ENCODE peak calls at places on chromosomes 1 and 21, in six cellular contexts. One of them, this sample, is unnamed.

GRCh38 chr1:40755052-40755451 is 28.5 kb upstream of the KCNQ4 start:
- DNase-seq in tibial nerve: no peak
- DNase-seq in AG09309: no peak
- DNase-seq in lower lobe of right lung: no peak
- DNase-seq in CD4-positive, alpha-beta T cell: no peak
- DNase-seq in adrenal gland: peak; percentile 75
- DNase-seq in this sample: no peak

GRCh38 chr1:77405186-77405585 is 123.4 kb downstream of the AK5 start:
- DNase-seq in tibial nerve: no peak
- DNase-seq in AG09309: no peak
- DNase-seq in lower lobe of right lung: no peak
- DNase-seq in CD4-positive, alpha-beta T cell: no peak
- DNase-seq in adrenal gland: no peak
- DNase-seq in this sample: no peak

GRCh38 chr1:225945564-225945963 is 4.5 kb upstream of the LEFTY2 start:
- DNase-seq in tibial nerve: no peak
- DNase-seq in AG09309: no peak
- DNase-seq in lower lobe of right lung: no peak
- DNase-seq in CD4-positive, alpha-beta T cell: no peak
- DNase-seq in adrenal gland: no peak
- DNase-seq in this sample: no peak

GRCh38 chr1:46169811-46170454 is 5.0 kb upstream of the TSPAN1 start:
- DNase-seq in tibial nerve: no peak
- DNase-seq in AG09309: no peak
- DNase-seq in lower lobe of right lung: no peak
- DNase-seq in CD4-positive, alpha-beta T cell: no peak
- DNase-seq in adrenal gland: no peak
- DNase-seq in this sample: no peak

GRCh38 chr1:46562498-46562897 is 11.1 kb upstream of the KNCN start:
- DNase-seq in tibial nerve: no peak
- DNase-seq in AG09309: no peak
- DNase-seq in lower lobe of right lung: no peak
- DNase-seq in CD4-positive, alpha-beta T cell: no peak
- DNase-seq in adrenal gland: no peak
- DNase-seq in this sample: no peak

GRCh38 chr21:42438316-42439205 is 34.9 kb downstream of the UBASH3A start:
- DNase-seq in tibial nerve: no peak
- DNase-seq in AG09309: no peak
- DNase-seq in lower lobe of right lung: no peak
- DNase-seq in CD4-positive, alpha-beta T cell: no peak
- DNase-seq in adrenal gland: no peak
- DNase-seq in this sample: no peak

GRCh38 chr21:25709684-25710265 is 24.9 kb downstream of the ATP5PF start:
- DNase-seq in tibial nerve: no peak
- DNase-seq in AG09309: no peak
- DNase-seq in lower lobe of right lung: no peak
- DNase-seq in CD4-positive, alpha-beta T cell: no peak
- DNase-seq in adrenal gland: no peak
- DNase-seq in this sample: no peak

GRCh38 chr1:35544976-35545375 is 12.2 kb downstream of the KIAA0319L start:
- DNase-seq in tibial nerve: no peak
- DNase-seq in AG09309: no peak
- DNase-seq in lower lobe of right lung: no peak
- DNase-seq in CD4-positive, alpha-beta T cell: peak; percentile 55
- DNase-seq in adrenal gland: peak; percentile 86
- DNase-seq in this sample: peak; percentile 29

GRCh38 chr1:10696977-10697376 is 99.5 kb downstream of the CASZ1 start:
- DNase-seq in tibial nerve: no peak
- DNase-seq in AG09309: no peak
- DNase-seq in lower lobe of right lung: no peak
- DNase-seq in CD4-positive, alpha-beta T cell: no peak
- DNase-seq in adrenal gland: peak; percentile 83
- DNase-seq in this sample: no peak

GRCh38 chr1:231417503-231417902 is 4.6 kb downstream of the EGLN1 start:
- DNase-seq in tibial nerve: no peak
- DNase-seq in AG09309: no peak
- DNase-seq in lower lobe of right lung: no peak
- DNase-seq in CD4-positive, alpha-beta T cell: no peak
- DNase-seq in adrenal gland: no peak
- DNase-seq in this sample: no peak

GRCh38 chr1:231418101-231418740 is 3.9 kb downstream of the EGLN1 start:
- DNase-seq in tibial nerve: no peak
- DNase-seq in AG09309: no peak
- DNase-seq in lower lobe of right lung: no peak
- DNase-seq in CD4-positive, alpha-beta T cell: no peak
- DNase-seq in adrenal gland: no peak
- DNase-seq in this sample: no peak

GRCh38 chr1:231419738-231420298 is 2.3 kb downstream of the EGLN1 start:
- DNase-seq in tibial nerve: no peak
- DNase-seq in AG09309: no peak
- DNase-seq in lower lobe of right lung: no peak
- DNase-seq in CD4-positive, alpha-beta T cell: no peak
- DNase-seq in adrenal gland: no peak
- DNase-seq in this sample: no peak

GRCh38 chr1:231419147-231419546 is 2.9 kb downstream of the EGLN1 start:
- DNase-seq in tibial nerve: no peak
- DNase-seq in AG09309: no peak
- DNase-seq in lower lobe of right lung: no peak
- DNase-seq in CD4-positive, alpha-beta T cell: no peak
- DNase-seq in adrenal gland: no peak
- DNase-seq in this sample: no peak

DNA sequence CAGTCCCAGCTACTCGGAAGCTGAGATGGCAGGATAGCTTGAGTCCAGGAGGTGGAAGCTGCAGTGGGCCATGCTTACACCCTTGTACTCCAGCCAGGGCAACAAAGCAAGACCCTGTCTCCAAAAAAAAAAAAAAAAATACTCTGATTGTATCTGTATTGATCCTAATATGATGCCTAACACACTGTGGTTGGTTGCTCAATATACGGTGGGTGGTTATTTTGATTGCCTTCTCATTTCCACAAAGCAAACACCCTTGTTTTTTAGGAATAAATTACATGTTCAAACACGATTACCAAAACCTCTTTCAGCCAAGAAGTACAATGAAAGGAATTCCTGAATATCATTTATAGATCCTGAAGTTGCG is 3.4 kb downstream of the EGLN1 start:
- DNase-seq in tibial nerve: no peak
- DNase-seq in AG09309: no peak
- DNase-seq in lower lobe of right lung: no peak
- DNase-seq in CD4-positive, alpha-beta T cell: no peak
- DNase-seq in adrenal gland: no peak
- DNase-seq in this sample: no peak
- TF ChIP-seq CTCF in tibial nerve: no peak
- TF ChIP-seq CTCF in AG09309: no peak
- TF ChIP-seq CTCF in lower lobe of right lung: no peak
- TF ChIP-seq CTCF in CD4-positive, alpha-beta T cell: no peak
- TF ChIP-seq CTCF in adrenal gland: no peak
- TF ChIP-seq CTCF in this sample: no peak

DNA sequence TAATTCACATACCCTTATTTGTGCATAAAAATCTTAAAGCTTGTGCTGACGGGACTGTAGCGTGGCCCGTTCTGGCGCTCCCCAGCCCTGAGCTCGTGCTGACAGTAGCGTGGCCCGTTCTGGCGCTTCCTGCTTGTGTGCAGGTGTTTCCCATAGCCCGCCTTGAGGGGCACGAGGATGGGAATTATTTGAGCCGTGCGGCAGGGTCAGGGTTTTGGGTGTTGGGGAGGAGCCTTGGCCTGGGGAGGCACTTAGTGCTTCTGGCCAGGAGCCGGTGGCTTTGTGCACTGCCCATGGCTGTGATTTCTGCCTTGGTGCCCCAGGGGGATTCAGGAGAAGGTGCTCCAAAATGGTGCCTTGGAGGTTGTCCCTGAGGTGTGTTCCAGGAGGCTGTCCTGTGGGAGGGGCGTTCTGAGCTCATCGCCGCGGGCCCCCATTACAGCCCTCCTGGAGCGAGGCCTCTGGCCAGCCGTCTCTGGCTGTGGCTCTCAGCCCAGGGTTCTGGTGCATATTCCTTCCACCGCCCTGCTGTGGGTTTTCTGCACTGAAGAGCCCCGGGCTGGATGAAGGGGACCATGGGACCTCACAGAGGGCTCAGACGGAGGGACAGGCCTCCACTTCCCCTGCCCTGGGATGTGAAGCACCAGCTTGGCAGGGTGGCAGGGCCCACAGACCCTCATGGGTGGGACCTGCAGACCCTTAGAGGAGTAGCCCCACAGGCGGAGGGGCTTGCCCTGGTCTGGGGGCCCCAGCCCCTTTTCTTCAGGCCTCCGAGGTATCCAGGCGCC is 6.6 kb downstream of the SLX9 start:
- DNase-seq in tibial nerve: no peak
- DNase-seq in AG09309: no peak
- DNase-seq in lower lobe of right lung: peak; percentile 42
- DNase-seq in CD4-positive, alpha-beta T cell: no peak
- DNase-seq in adrenal gland: no peak
- DNase-seq in this sample: no peak
- TF ChIP-seq CTCF in tibial nerve: no peak
- TF ChIP-seq CTCF in AG09309: no peak
- TF ChIP-seq CTCF in lower lobe of right lung: no peak
- TF ChIP-seq CTCF in CD4-positive, alpha-beta T cell: no peak
- TF ChIP-seq CTCF in adrenal gland: no peak
- TF ChIP-seq CTCF in this sample: no peak

GRCh38 chr1:171849245-171849898 is 8.1 kb downstream of the DNM3 start:
- DNase-seq in tibial nerve: no peak
- DNase-seq in AG09309: no peak
- DNase-seq in lower lobe of right lung: no peak
- DNase-seq in CD4-positive, alpha-beta T cell: no peak
- DNase-seq in adrenal gland: no peak
- DNase-seq in this sample: no peak

GRCh38 chr1:171852273-171852672 is 11.0 kb downstream of the DNM3 start:
- DNase-seq in tibial nerve: no peak
- DNase-seq in AG09309: no peak
- DNase-seq in lower lobe of right lung: no peak
- DNase-seq in CD4-positive, alpha-beta T cell: no peak
- DNase-seq in adrenal gland: no peak
- DNase-seq in this sample: no peak

GRCh38 chr1:171845998-171846397 is 4.7 kb downstream of the DNM3 start:
- DNase-seq in tibial nerve: no peak
- DNase-seq in AG09309: no peak
- DNase-seq in lower lobe of right lung: no peak
- DNase-seq in CD4-positive, alpha-beta T cell: no peak
- DNase-seq in adrenal gland: no peak
- DNase-seq in this sample: no peak

DNA sequence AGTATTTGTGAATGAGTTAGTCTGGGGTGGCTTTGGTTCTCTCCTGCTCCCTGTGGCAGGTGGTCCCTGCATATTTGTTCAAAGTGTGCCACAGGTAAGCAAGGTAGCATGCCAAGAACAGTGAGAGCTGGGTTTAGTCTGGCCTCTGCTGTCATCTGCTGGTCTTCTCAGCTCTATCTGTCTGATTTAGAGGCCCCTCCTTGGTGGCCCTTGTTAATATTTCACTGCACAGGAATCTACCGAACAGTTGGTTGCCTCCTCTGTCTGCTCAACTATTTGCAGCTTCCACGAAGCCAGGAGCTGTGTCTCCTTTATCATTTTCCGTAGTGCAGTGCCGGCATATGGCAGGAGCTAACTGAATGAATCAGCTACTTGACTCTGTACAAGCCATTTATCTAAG is 9.7 kb downstream of the DNM3 start:
- DNase-seq in tibial nerve: no peak
- DNase-seq in AG09309: no peak
- DNase-seq in lower lobe of right lung: no peak
- DNase-seq in CD4-positive, alpha-beta T cell: no peak
- DNase-seq in adrenal gland: no peak
- DNase-seq in this sample: no peak
- TF ChIP-seq CTCF in tibial nerve: no peak
- TF ChIP-seq CTCF in AG09309: no peak
- TF ChIP-seq CTCF in lower lobe of right lung: no peak
- TF ChIP-seq CTCF in CD4-positive, alpha-beta T cell: no peak
- TF ChIP-seq CTCF in adrenal gland: no peak
- TF ChIP-seq CTCF in this sample: no peak

DNA sequence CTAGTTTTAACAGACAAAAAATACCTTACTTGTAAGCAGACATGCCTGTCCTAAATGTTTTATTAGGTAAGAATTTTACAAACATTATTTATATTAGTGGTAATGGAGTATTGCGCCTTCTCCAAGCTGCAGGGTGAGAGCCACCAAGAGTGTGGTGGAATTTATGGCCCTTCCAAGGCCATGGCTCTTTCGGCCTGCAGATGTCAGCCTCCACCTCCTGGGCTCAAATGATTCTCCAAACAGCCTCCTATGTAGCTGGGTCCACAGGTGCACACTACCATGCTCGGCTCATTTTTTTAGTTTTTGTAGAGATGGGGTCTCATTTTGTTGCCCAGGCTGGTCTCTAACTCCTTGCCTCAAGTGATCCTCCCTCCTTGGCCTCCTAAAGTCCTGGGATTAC is 56.3 kb downstream of the ITGB3BP start:
- DNase-seq in tibial nerve: no peak
- DNase-seq in AG09309: no peak
- DNase-seq in lower lobe of right lung: no peak
- DNase-seq in CD4-positive, alpha-beta T cell: no peak
- DNase-seq in adrenal gland: no peak
- DNase-seq in this sample: no peak
- TF ChIP-seq CTCF in tibial nerve: no peak
- TF ChIP-seq CTCF in AG09309: peak; percentile 4
- TF ChIP-seq CTCF in lower lobe of right lung: no peak
- TF ChIP-seq CTCF in CD4-positive, alpha-beta T cell: no peak
- TF ChIP-seq CTCF in adrenal gland: no peak
- TF ChIP-seq CTCF in this sample: no peak

GRCh38 chr21:33734326-33734725 is 92.0 kb downstream of the ITSN1 start:
- DNase-seq in tibial nerve: no peak
- DNase-seq in AG09309: peak; percentile 0
- DNase-seq in lower lobe of right lung: no peak
- DNase-seq in CD4-positive, alpha-beta T cell: no peak
- DNase-seq in adrenal gland: no peak
- DNase-seq in this sample: no peak
- TF ChIP-seq CTCF in tibial nerve: no peak
- TF ChIP-seq CTCF in AG09309: no peak
- TF ChIP-seq CTCF in lower lobe of right lung: no peak
- TF ChIP-seq CTCF in CD4-positive, alpha-beta T cell: no peak
- TF ChIP-seq CTCF in adrenal gland: no peak
- TF ChIP-seq CTCF in this sample: no peak

GRCh38 chr1:152047954-152048640 is 11.3 kb upstream of the S100A11 start:
- DNase-seq in tibial nerve: peak; percentile 82
- DNase-seq in AG09309: peak; percentile 99
- DNase-seq in lower lobe of right lung: peak; percentile 95
- DNase-seq in CD4-positive, alpha-beta T cell: peak; percentile 84
- DNase-seq in adrenal gland: peak; percentile 96
- DNase-seq in this sample: peak; percentile 78
- TF ChIP-seq CTCF in tibial nerve: peak; percentile 50
- TF ChIP-seq CTCF in AG09309: peak; percentile 70
- TF ChIP-seq CTCF in lower lobe of right lung: peak; percentile 65
- TF ChIP-seq CTCF in CD4-positive, alpha-beta T cell: peak; percentile 52
- TF ChIP-seq CTCF in adrenal gland: peak; percentile 66
- TF ChIP-seq CTCF in this sample: peak; percentile 55